ENCODE peak calls at places on chromosome 10, in five cellular contexts. O is HEK293T, V is fibroblast of mammary gland, G is nephron progenitor cell, N is NCI-H226. Z is an unnamed sample.

GRCh38 chr10:15267496-15267895 is 99.0 kb upstream of the NMT2 start:
- DNase-seq in N (no peak), O (no peak), G (no peak), V (peak; percentile 17), Z (no peak)

GRCh38 chr10:118957966-118958365 is 71.5 kb upstream of the NANOS1 start:
- DNase-seq in N (no peak), V (no peak), O (no peak), G (no peak), Z (no peak)

GRCh38 chr10:24762161-24762924 is 38.7 kb upstream of the ARHGAP21 start:
- DNase-seq in N (peak; percentile 2), V (peak; percentile 21), G (no peak), O (no peak), Z (no peak)

GRCh38 chr10:125538947-125539649 is 143.9 kb downstream of the TEX36 start:
- DNase-seq in G (no peak), N (no peak), O (peak; percentile 71), V (no peak), Z (no peak)

GRCh38 chr10:45817130-45817859 is 30.0 kb downstream of the AGAP4 start:
- DNase-seq in G (no peak), V (no peak), O (no peak), N (no peak), Z (no peak)

GRCh38 chr10:88091490-88092061 is 228.2 kb downstream of the PTEN start:
- DNase-seq in O (no peak), N (no peak), G (no peak), V (no peak), Z (no peak)

GRCh38 chr10:20115929-20116328 is 299.7 kb downstream of the PLXDC2 start:
- DNase-seq in V (no peak), N (no peak), G (no peak), O (no peak), Z (no peak)

GRCh38 chr10:22620140-22620857 is 94.1 kb downstream of the PIP4K2A start:
- DNase-seq in N (peak; percentile 92), V (peak; percentile 100), O (no peak), G (no peak), Z (no peak)

GRCh38 chr10:131820626-131821025 is 80.2 kb upstream of the PPP2R2D start:
- DNase-seq in V (no peak), O (no peak), N (no peak), G (no peak), Z (no peak)

GRCh38 chr10:124056337-124056980 is 36.9 kb downstream of the CHST15 start:
- DNase-seq in G (no peak), V (no peak), N (no peak), O (no peak), Z (no peak)

GRCh38 chr10:124685251-124685650 is 58.9 kb downstream of the FAM53B start:
- DNase-seq in O (no peak), N (no peak), G (no peak), V (no peak), Z (no peak)

GRCh38 chr10:96255569-96256335 is 15.6 kb downstream of the BLNK start:
- DNase-seq in N (no peak), G (no peak), O (no peak), V (no peak), Z (no peak)

GRCh38 chr10:79101560-79101971 is 32.8 kb downstream of the ZMIZ1 start:
- DNase-seq in N (no peak), G (no peak), O (no peak), V (no peak), Z (no peak)

GRCh38 chr10:96488161-96488935 is 25.4 kb downstream of the TLL2 start:
- DNase-seq in O (no peak), V (peak; percentile 8), G (no peak), N (no peak), Z (no peak)

GRCh38 chr10:6139470-6139869 is 50.6 kb downstream of the RBM17 start:
- DNase-seq in G (no peak), N (no peak), O (no peak), V (no peak), Z (no peak)

GRCh38 chr10:71036586-71036985 is 148.2 kb upstream of the PCBD1 start:
- DNase-seq in O (no peak), V (no peak), G (no peak), N (no peak), Z (no peak)

GRCh38 chr10:97434055-97434454 is 8.1 kb downstream of the PGAM1 start:
- DNase-seq in O (no peak), G (no peak), V (no peak), N (no peak), Z (no peak)